ENCODE peak calls at places on chromosomes 1 and 21, in nine cellular contexts. G, A, T, L, C, Q, D, H and J are unnamed samples.

GRCh38 chr1:182877331-182877730 is 38.2 kb downstream of the DHX9 start:
- DNase-seq in L (no peak), G (no peak), A (no peak), T (no peak), Q (no peak), H (no peak), D (no peak), C (no peak), J (no peak)

GRCh38 chr1:113763651-113764050 is 4.4 kb upstream of the PHTF1 start:
- DNase-seq in D (no peak), G (no peak), Q (no peak), H (no peak), A (no peak), C (no peak), L (no peak), T (no peak), J (no peak)

GRCh38 chr1:53395671-53396215 is 63.5 kb upstream of the DMRTB1 start:
- DNase-seq in A (no peak), C (no peak), D (no peak), Q (no peak), L (no peak), G (no peak), T (no peak), H (no peak), J (no peak)

GRCh38 chr1:234093107-234093506 is 188.6 kb downstream of the SLC35F3 start:
- DNase-seq in A (no peak), Q (no peak), D (no peak), T (no peak), H (no peak), G (no peak), C (no peak), L (no peak), J (no peak)

GRCh38 chr1:53349968-53350852 is 22.3 kb upstream of the LRP8 start:
- DNase-seq in C (peak; percentile 32), G (no peak), H (no peak), L (no peak), Q (no peak), A (no peak), T (no peak), D (no peak), J (peak; percentile 43)

GRCh38 chr1:50427086-50427817 is 4.0 kb upstream of the DMRTA2 start:
- DNase-seq in G (no peak), C (no peak), T (no peak), L (no peak), D (no peak), H (no peak), Q (no peak), A (no peak), J (no peak)

GRCh38 chr21:38797470-38797869 is 8.3 kb upstream of the ETS2 start:
- DNase-seq in L (peak; percentile 72), G (no peak), T (peak; percentile 61), Q (no peak), H (no peak), D (peak; percentile 65), C (peak; percentile 87), A (no peak), J (no peak)

GRCh38 chr21:29371464-29371863 is 72.7 kb downstream of the BACH1 start:
- DNase-seq in C (no peak), T (no peak), G (no peak), L (no peak), Q (no peak), D (no peak), A (no peak), H (no peak), J (no peak)

GRCh38 chr1:49190138-49190537 is 413.4 kb upstream of the BEND5 start:
- DNase-seq in C (no peak), Q (no peak), D (no peak), L (no peak), A (no peak), H (no peak), G (no peak), T (no peak), J (no peak)

GRCh38 chr1:63326473-63327380 is 4.4 kb downstream of the FOXD3 start:
- DNase-seq in A (no peak), D (no peak), C (no peak), H (no peak), L (no peak), Q (no peak), G (no peak), T (no peak), J (no peak)

GRCh38 chr1:99457381-99458165 is 188.3 kb upstream of the PALMD start:
- DNase-seq in L (no peak), A (no peak), T (no peak), D (no peak), Q (no peak), H (no peak), G (no peak), C (no peak), J (no peak)

GRCh38 chr1:156489166-156489934 is 11.2 kb downstream of the MEF2D start:
- DNase-seq in H (no peak), A (peak; percentile 92), D (no peak), T (no peak), Q (no peak), G (peak; percentile 81), C (peak; percentile 71), L (no peak), J (no peak)

GRCh38 chr1:87120779-87121178 is 206.3 kb downstream of the HS2ST1 start:
- DNase-seq in H (no peak), C (no peak), D (no peak), Q (no peak), T (no peak), L (no peak), G (no peak), A (no peak), J (no peak)

GRCh38 chr1:165828581-165829329 is 1.3 kb downstream of the UCK2 start:
- DNase-seq in G (peak; percentile 39), D (peak; percentile 58), Q (peak; percentile 30), A (peak; percentile 35), H (no peak), C (peak; percentile 68), L (peak; percentile 82), T (peak; percentile 58), J (peak; percentile 87)
- TF ChIP-seq POLR2A in G (no peak), D (peak; percentile 16), Q (no peak), A (peak; percentile 21), H (no peak), C (no peak), L (peak; percentile 56), T (no peak), J (no peak)

GRCh38 chr1:16621300-16621658 is 7.9 kb upstream of the NBPF1 start:
- DNase-seq in G (no peak), D (no peak), H (no peak), C (no peak), A (no peak), L (no peak), T (no peak), Q (no peak), J (no peak)
- TF ChIP-seq CTCF in G (peak; percentile 45), D (no peak), H (peak; percentile 22), C (peak; percentile 1), A (peak; percentile 17), L (no peak), T (no peak), Q (no peak), J (no peak)

GRCh38 chr1:150554086-150554452 is 4.9 kb downstream of the ADAMTSL4 start:
- DNase-seq in G (no peak), A (no peak), H (no peak), Q (no peak), L (no peak), D (no peak), C (peak; percentile 45), T (no peak), J (no peak)

GRCh38 chr1:150555198-150555970 is 6.2 kb downstream of the ADAMTSL4 start:
- DNase-seq in A (no peak), T (no peak), C (no peak), G (no peak), Q (no peak), H (no peak), D (no peak), L (no peak), J (no peak)

GRCh38 chr1:150551784-150552691 is 2.8 kb downstream of the ADAMTSL4 start:
- DNase-seq in A (peak; percentile 86), C (peak; percentile 87), D (no peak), L (no peak), T (peak; percentile 78), H (peak; percentile 37), Q (peak; percentile 95), G (peak; percentile 82), J (peak; percentile 97)

GRCh38 chr1:150552692-150553278 is 3.6 kb downstream of the ADAMTSL4 start:
- DNase-seq in C (peak; percentile 55), H (no peak), G (no peak), Q (peak; percentile 47), A (no peak), L (no peak), D (no peak), T (peak; percentile 9), J (no peak)

GRCh38 chr1:150553392-150554085 is 4.3 kb downstream of the ADAMTSL4 start:
- DNase-seq in Q (no peak), C (no peak), H (no peak), G (no peak), L (no peak), D (no peak), T (no peak), A (no peak), J (no peak)
- TF ChIP-seq POLR2A in Q (no peak), C (no peak), H (no peak), G (no peak), L (no peak), D (no peak), T (no peak), A (no peak), J (no peak)

DNA sequence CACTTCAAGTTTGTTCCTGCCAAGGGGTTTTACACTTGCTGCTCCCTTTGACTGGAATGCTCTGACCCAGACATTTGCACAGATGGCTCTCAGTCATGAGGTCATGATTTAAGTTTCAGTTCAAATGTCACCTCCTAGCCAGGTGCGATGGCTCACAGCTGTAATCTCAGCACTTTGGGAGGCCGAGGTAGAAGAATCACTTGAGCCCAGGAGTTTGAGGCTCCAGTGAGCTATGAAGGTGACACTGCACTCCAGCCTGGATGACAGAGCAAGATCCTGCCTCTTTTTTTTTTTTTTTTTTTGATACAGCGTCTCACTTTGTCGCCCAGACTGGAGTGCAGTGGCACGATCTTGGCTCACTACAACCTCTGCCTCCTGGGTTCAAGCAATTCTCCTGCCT is 4.5 kb upstream of the ZMYM4 start:
- DNase-seq in Q (no peak), T (no peak), G (no peak), H (no peak), A (no peak), L (no peak), C (no peak), D (no peak), J (no peak)
- TF ChIP-seq CTCF in Q (no peak), T (no peak), G (no peak), H (no peak), A (no peak), L (no peak), C (no peak), D (no peak), J (no peak)

GRCh38 chr1:241532864-241533263 is 686 bp downstream of the KMO start:
- DNase-seq in T (peak; percentile 44), G (no peak), D (no peak), C (peak; percentile 82), H (no peak), Q (no peak), L (no peak), A (no peak), J (no peak)
- TF ChIP-seq POLR2A in T (peak; percentile 15), G (no peak), D (no peak), C (no peak), H (no peak), Q (no peak), L (no peak), A (no peak), J (no peak)